ENCODE peak calls at places on chromosomes 16 and 17, in nine cellular contexts. R is heart left ventricle; F is bronchial epithelial cell; S is NCI-H1105; W is foreskin keratinocyte; T is GM12865; Y is activated CD8-positive, alpha-beta T cell treated with anti-CD3 and anti-CD28 coated beads, Interleukin-2, amount 10 ng/mL, durations not matched to agents 7 days and 5 days; M is NCI-H1417; Q is upper lobe of right lung. K is an unnamed sample.

GRCh38 chr16:28923652-28924398 is 1.2 kb downstream of the RABEP2 start:
- DNase-seq in Y (no peak), M (no peak), R (no peak), S (no peak), Q (no peak), T (peak), W (no peak), F (no peak), K (no peak)

GRCh38 chr17:61689610-61690180 is 98.7 kb upstream of the NACA2 start:
- DNase-seq in R (no peak), M (no peak), Y (no peak), F (peak), W (no peak), T (no peak), S (no peak), Q (no peak), K (peak)

GRCh38 chr16:2473999-2474876 is 689 bp upstream of the TBC1D24 start:
- DNase-seq in T (peak), Y (peak), M (peak), W (no peak), R (peak), Q (peak), F (no peak), S (no peak), K (peak)

GRCh38 chr17:81537856-81538555 is 9.8 kb downstream of the FSCN2 start:
- DNase-seq in M (peak), S (peak), R (no peak), T (no peak), Y (no peak), W (no peak), Q (no peak), F (no peak), K (no peak)

GRCh38 chr16:70696952-70697600 is 11.2 kb upstream of the MTSS2 start:
- DNase-seq in S (no peak), F (peak), M (no peak), Y (peak), Q (peak), R (no peak), W (no peak), T (no peak), K (peak)

GRCh38 chr16:70158261-70158939 is 15.2 kb upstream of the CLEC18C start:
- DNase-seq in W (no peak), T (no peak), Q (no peak), R (no peak), Y (no peak), S (no peak), F (no peak), M (no peak), K (peak)

GRCh38 chr16:86076606-86077005 is 177.6 kb downstream of the IRF8 start:
- DNase-seq in M (no peak), Y (no peak), T (no peak), S (no peak), R (no peak), Q (no peak), W (no peak), F (no peak), K (no peak)

GRCh38 chr17:57561072-57561861 is 183.8 kb downstream of the CCDC182 start:
- DNase-seq in M (peak), Q (no peak), R (no peak), F (no peak), T (no peak), Y (no peak), S (no peak), W (no peak), K (no peak)

GRCh38 chr17:37088459-37088858 is 139.7 kb downstream of the AATF start:
- DNase-seq in M (peak), T (no peak), Q (no peak), F (peak), R (no peak), S (peak), Y (peak), W (peak), K (peak)

GRCh38 chr17:38403491-38403890 is 24.8 kb upstream of the ARHGAP23 start:
- DNase-seq in R (no peak), W (no peak), F (peak), T (no peak), Q (no peak), S (no peak), M (no peak), Y (no peak), K (no peak)

GRCh38 chr17:16428098-16428882 is 12.9 kb downstream of the TRPV2 start:
- DNase-seq in Q (peak), F (peak), Y (peak), T (no peak), R (no peak), S (peak), W (no peak), M (no peak), K (peak)

GRCh38 chr17:81417879-81418709 is 22.8 kb downstream of the BAHCC1 start:
- DNase-seq in F (no peak), Q (no peak), W (no peak), Y (no peak), R (no peak), M (no peak), T (no peak), S (no peak), K (no peak)

GRCh38 chr17:35734396-35734795 is 3.0 kb downstream of the RASL10B start:
- DNase-seq in W (no peak), T (no peak), R (no peak), S (no peak), Q (no peak), M (no peak), F (no peak), Y (no peak), K (no peak)

GRCh38 chr17:58184308-58184985 is 8.1 kb upstream of the EPX start:
- DNase-seq in R (no peak), W (peak), M (no peak), T (no peak), Q (no peak), Y (no peak), S (no peak), F (peak), K (peak)

GRCh38 chr17:27294689-27295630 is 1.0 kb downstream of the WSB1 start:
- DNase-seq in M (peak), Y (peak), W (peak), F (peak), R (peak), Q (no peak), T (peak), S (peak), K (peak)

GRCh38 chr17:78934681-78935418 is 9.7 kb upstream of the TIMP2 start:
- DNase-seq in Y (no peak), R (no peak), F (no peak), T (no peak), M (no peak), S (no peak), W (no peak), Q (no peak), K (no peak)

GRCh38 chr17:1438593-1439083 is 17.4 kb downstream of the CRK start:
- DNase-seq in F (peak), Q (no peak), Y (no peak), M (no peak), R (no peak), S (no peak), W (no peak), T (no peak), K (no peak)

GRCh38 chr16:1812732-1813163 is 13.9 kb downstream of the HAGH start:
- DNase-seq in Q (peak), M (peak), S (no peak), W (no peak), F (peak), T (peak), Y (peak), R (peak), K (peak)

GRCh38 chr17:4155980-4156620 is 13.1 kb downstream of the CYB5D2 start:
- DNase-seq in Q (no peak), T (no peak), M (no peak), S (no peak), W (no peak), Y (no peak), F (no peak), R (no peak), K (no peak)

GRCh38 chr17:22171631-22172030 is 479.3 kb downstream of the KCNJ18 start:
- DNase-seq in R (no peak), S (no peak), Q (no peak), F (no peak), M (no peak), W (no peak), Y (no peak), T (no peak), K (no peak)

GRCh38 chr16:843771-844170 is 43.2 kb upstream of the GNG13 start:
- DNase-seq in T (no peak), Y (no peak), R (no peak), Q (no peak), S (no peak), F (no peak), W (no peak), M (no peak), K (no peak)

GRCh38 chr16:60077791-60078280 is 1343.7 kb upstream of the GOT2 start:
- DNase-seq in W (no peak), M (no peak), Q (no peak), R (no peak), F (no peak), Y (no peak), S (no peak), T (no peak), K (no peak)

GRCh38 chr17:47789611-47790520 is 31.7 kb downstream of the OSBPL7 start:
- DNase-seq in S (peak), R (peak), F (peak), T (peak), Y (peak), M (peak), W (no peak), Q (peak), K (peak)

K was measured in PC-3.